ENCODE peak calls at places on chromosomes 11 and 22, in ten cellular contexts. One of them, this sample, is unnamed.

GRCh38 chr11:101336858-101337257 is 207.2 kb upstream of the PGR start:
- DNase-seq in stomach: no peak
- DNase-seq in cardiac fibroblast: no peak
- DNase-seq in astrocyte: no peak
- DNase-seq in psoas muscle: no peak
- DNase-seq in ovary: no peak
- DNase-seq in adrenal gland: no peak
- DNase-seq in heart right ventricle: no peak
- DNase-seq in fibroblast of mammary gland: no peak
- DNase-seq in GM06990: no peak
- DNase-seq in this sample: no peak

GRCh38 chr11:134120921-134121526 is 52.2 kb downstream of the JAM3 start:
- DNase-seq in stomach: no peak
- DNase-seq in cardiac fibroblast: peak; percentile 75
- DNase-seq in astrocyte: peak; percentile 55
- DNase-seq in psoas muscle: no peak
- DNase-seq in ovary: peak; percentile 36
- DNase-seq in adrenal gland: no peak
- DNase-seq in heart right ventricle: no peak
- DNase-seq in fibroblast of mammary gland: peak; percentile 65
- DNase-seq in GM06990: no peak
- DNase-seq in this sample: peak; percentile 66

GRCh38 chr11:72613977-72614376 is 60.2 kb downstream of the PDE2A start:
- DNase-seq in stomach: no peak
- DNase-seq in cardiac fibroblast: no peak
- DNase-seq in astrocyte: no peak
- DNase-seq in psoas muscle: peak; percentile 66
- DNase-seq in ovary: no peak
- DNase-seq in adrenal gland: no peak
- DNase-seq in heart right ventricle: peak; percentile 26
- DNase-seq in fibroblast of mammary gland: no peak
- DNase-seq in GM06990: peak; percentile 52
- DNase-seq in this sample: no peak

GRCh38 chr11:101445761-101446160 is 138.0 kb downstream of the TRPC6 start:
- DNase-seq in stomach: no peak
- DNase-seq in cardiac fibroblast: no peak
- DNase-seq in astrocyte: no peak
- DNase-seq in psoas muscle: no peak
- DNase-seq in ovary: no peak
- DNase-seq in adrenal gland: no peak
- DNase-seq in heart right ventricle: no peak
- DNase-seq in fibroblast of mammary gland: peak; percentile 25
- DNase-seq in GM06990: no peak
- DNase-seq in this sample: no peak

GRCh38 chr11:44264126-44264749 is 45.7 kb downstream of the ALX4 start:
- DNase-seq in stomach: no peak
- DNase-seq in cardiac fibroblast: no peak
- DNase-seq in astrocyte: no peak
- DNase-seq in psoas muscle: no peak
- DNase-seq in ovary: no peak
- DNase-seq in adrenal gland: no peak
- DNase-seq in heart right ventricle: no peak
- DNase-seq in fibroblast of mammary gland: no peak
- DNase-seq in GM06990: no peak
- DNase-seq in this sample: no peak

GRCh38 chr11:65487467-65488272 is 11.2 kb upstream of the MALAT1 start:
- DNase-seq in stomach: peak; percentile 98
- DNase-seq in cardiac fibroblast: peak; percentile 100
- DNase-seq in astrocyte: peak; percentile 100
- DNase-seq in psoas muscle: peak; percentile 97
- DNase-seq in ovary: peak; percentile 99
- DNase-seq in adrenal gland: peak; percentile 100
- DNase-seq in heart right ventricle: peak; percentile 93
- DNase-seq in fibroblast of mammary gland: peak; percentile 100
- DNase-seq in GM06990: peak; percentile 82
- DNase-seq in this sample: peak; percentile 100

GRCh38 chr11:94557391-94557790 is 9.8 kb upstream of the PIWIL4 start:
- DNase-seq in stomach: no peak
- DNase-seq in cardiac fibroblast: no peak
- DNase-seq in astrocyte: peak; percentile 52
- DNase-seq in psoas muscle: no peak
- DNase-seq in ovary: no peak
- DNase-seq in adrenal gland: no peak
- DNase-seq in heart right ventricle: no peak
- DNase-seq in fibroblast of mammary gland: peak; percentile 24
- DNase-seq in GM06990: no peak
- DNase-seq in this sample: no peak

GRCh38 chr22:46361861-46362220 is 26.3 kb downstream of the TRMU start:
- DNase-seq in stomach: no peak
- DNase-seq in cardiac fibroblast: no peak
- DNase-seq in astrocyte: no peak
- DNase-seq in psoas muscle: no peak
- DNase-seq in ovary: no peak
- DNase-seq in adrenal gland: no peak
- DNase-seq in heart right ventricle: no peak
- DNase-seq in fibroblast of mammary gland: no peak
- DNase-seq in GM06990: no peak
- DNase-seq in this sample: no peak

GRCh38 chr22:19983701-19984100 is 32.9 kb downstream of the ARVCF start:
- DNase-seq in stomach: no peak
- DNase-seq in cardiac fibroblast: no peak
- DNase-seq in astrocyte: no peak
- DNase-seq in psoas muscle: peak; percentile 61
- DNase-seq in ovary: no peak
- DNase-seq in adrenal gland: no peak
- DNase-seq in heart right ventricle: peak; percentile 53
- DNase-seq in fibroblast of mammary gland: no peak
- DNase-seq in GM06990: no peak
- DNase-seq in this sample: no peak

GRCh38 chr11:65611758-65612603 is 2.0 kb downstream of the MAP3K11 start:
- DNase-seq in stomach: no peak
- DNase-seq in cardiac fibroblast: peak; percentile 55
- DNase-seq in astrocyte: no peak
- DNase-seq in psoas muscle: no peak
- DNase-seq in ovary: no peak
- DNase-seq in adrenal gland: no peak
- DNase-seq in heart right ventricle: no peak
- DNase-seq in fibroblast of mammary gland: peak; percentile 16
- DNase-seq in GM06990: no peak
- DNase-seq in this sample: no peak

GRCh38 chr11:36131719-36132349 is 157.4 kb downstream of the COMMD9 start:
- DNase-seq in stomach: peak; percentile 30
- DNase-seq in cardiac fibroblast: peak; percentile 81
- DNase-seq in astrocyte: no peak
- DNase-seq in psoas muscle: peak; percentile 57
- DNase-seq in ovary: peak; percentile 76
- DNase-seq in adrenal gland: peak; percentile 50
- DNase-seq in heart right ventricle: peak; percentile 24
- DNase-seq in fibroblast of mammary gland: peak; percentile 67
- DNase-seq in GM06990: no peak
- DNase-seq in this sample: peak; percentile 68

GRCh38 chr11:8092587-8093424 is 11.8 kb downstream of the TUB start:
- DNase-seq in stomach: peak; percentile 68
- DNase-seq in cardiac fibroblast: peak; percentile 77
- DNase-seq in astrocyte: peak; percentile 41
- DNase-seq in psoas muscle: peak; percentile 69
- DNase-seq in ovary: peak; percentile 73
- DNase-seq in adrenal gland: peak; percentile 79
- DNase-seq in heart right ventricle: peak; percentile 52
- DNase-seq in fibroblast of mammary gland: peak; percentile 78
- DNase-seq in GM06990: no peak
- DNase-seq in this sample: peak; percentile 67

GRCh38 chr22:40627612-40628011 is 8.9 kb downstream of the MRTFA start:
- DNase-seq in stomach: no peak
- DNase-seq in cardiac fibroblast: no peak
- DNase-seq in astrocyte: no peak
- DNase-seq in psoas muscle: no peak
- DNase-seq in ovary: no peak
- DNase-seq in adrenal gland: no peak
- DNase-seq in heart right ventricle: no peak
- DNase-seq in fibroblast of mammary gland: no peak
- DNase-seq in GM06990: no peak
- DNase-seq in this sample: no peak

GRCh38 chr11:75635009-75635909 is 33.6 kb downstream of the MAP6 start:
- DNase-seq in stomach: no peak
- DNase-seq in cardiac fibroblast: peak; percentile 56
- DNase-seq in astrocyte: peak; percentile 40
- DNase-seq in psoas muscle: peak; percentile 60
- DNase-seq in ovary: no peak
- DNase-seq in adrenal gland: no peak
- DNase-seq in heart right ventricle: peak; percentile 14
- DNase-seq in fibroblast of mammary gland: peak; percentile 61
- DNase-seq in GM06990: no peak
- DNase-seq in this sample: peak; percentile 28

GRCh38 chr22:44683881-44684280 is 18.1 kb upstream of the PRR5 start:
- DNase-seq in stomach: no peak
- DNase-seq in cardiac fibroblast: no peak
- DNase-seq in astrocyte: no peak
- DNase-seq in psoas muscle: no peak
- DNase-seq in ovary: no peak
- DNase-seq in adrenal gland: no peak
- DNase-seq in heart right ventricle: no peak
- DNase-seq in fibroblast of mammary gland: no peak
- DNase-seq in GM06990: no peak
- DNase-seq in this sample: no peak

GRCh38 chr11:1875093-1875785 is 16.5 kb downstream of the PRR33 start:
- DNase-seq in stomach: no peak
- DNase-seq in cardiac fibroblast: no peak
- DNase-seq in astrocyte: no peak
- DNase-seq in psoas muscle: peak; percentile 77
- DNase-seq in ovary: peak; percentile 15
- DNase-seq in adrenal gland: peak; percentile 45
- DNase-seq in heart right ventricle: peak; percentile 46
- DNase-seq in fibroblast of mammary gland: peak; percentile 35
- DNase-seq in GM06990: no peak
- DNase-seq in this sample: no peak

GRCh38 chr11:110097459-110098012 is 4.3 kb downstream of the ZC3H12C start:
- DNase-seq in stomach: no peak
- DNase-seq in cardiac fibroblast: peak; percentile 16
- DNase-seq in astrocyte: no peak
- DNase-seq in psoas muscle: no peak
- DNase-seq in ovary: no peak
- DNase-seq in adrenal gland: no peak
- DNase-seq in heart right ventricle: no peak
- DNase-seq in fibroblast of mammary gland: peak; percentile 69
- DNase-seq in GM06990: no peak
- DNase-seq in this sample: peak; percentile 32

GRCh38 chr22:28024422-28024888 is 105.4 kb upstream of the PITPNB start:
- DNase-seq in stomach: peak; percentile 11
- DNase-seq in cardiac fibroblast: no peak
- DNase-seq in astrocyte: no peak
- DNase-seq in psoas muscle: peak; percentile 92
- DNase-seq in ovary: no peak
- DNase-seq in adrenal gland: no peak
- DNase-seq in heart right ventricle: no peak
- DNase-seq in fibroblast of mammary gland: no peak
- DNase-seq in GM06990: no peak
- DNase-seq in this sample: no peak

GRCh38 chr22:45602824-45603301 is 68.8 kb upstream of the ATXN10 start:
- DNase-seq in stomach: no peak
- DNase-seq in cardiac fibroblast: peak; percentile 49
- DNase-seq in astrocyte: peak; percentile 45
- DNase-seq in psoas muscle: no peak
- DNase-seq in ovary: no peak
- DNase-seq in adrenal gland: no peak
- DNase-seq in heart right ventricle: no peak
- DNase-seq in fibroblast of mammary gland: peak; percentile 85
- DNase-seq in GM06990: no peak
- DNase-seq in this sample: peak; percentile 56

GRCh38 chr22:22461111-22461510 is 47.4 kb downstream of the ZNF280B start:
- DNase-seq in stomach: no peak
- DNase-seq in cardiac fibroblast: no peak
- DNase-seq in astrocyte: no peak
- DNase-seq in psoas muscle: no peak
- DNase-seq in ovary: no peak
- DNase-seq in adrenal gland: no peak
- DNase-seq in heart right ventricle: no peak
- DNase-seq in fibroblast of mammary gland: no peak
- DNase-seq in GM06990: no peak
- DNase-seq in this sample: no peak
- TF ChIP-seq CTCF in stomach: no peak
- TF ChIP-seq CTCF in cardiac fibroblast: no peak
- TF ChIP-seq CTCF in astrocyte: no peak
- TF ChIP-seq CTCF in psoas muscle: no peak
- TF ChIP-seq CTCF in ovary: no peak
- TF ChIP-seq CTCF in adrenal gland: no peak
- TF ChIP-seq CTCF in heart right ventricle: peak; percentile 1
- TF ChIP-seq CTCF in fibroblast of mammary gland: no peak
- TF ChIP-seq CTCF in GM06990: no peak
- TF ChIP-seq CTCF in this sample: no peak

DNA sequence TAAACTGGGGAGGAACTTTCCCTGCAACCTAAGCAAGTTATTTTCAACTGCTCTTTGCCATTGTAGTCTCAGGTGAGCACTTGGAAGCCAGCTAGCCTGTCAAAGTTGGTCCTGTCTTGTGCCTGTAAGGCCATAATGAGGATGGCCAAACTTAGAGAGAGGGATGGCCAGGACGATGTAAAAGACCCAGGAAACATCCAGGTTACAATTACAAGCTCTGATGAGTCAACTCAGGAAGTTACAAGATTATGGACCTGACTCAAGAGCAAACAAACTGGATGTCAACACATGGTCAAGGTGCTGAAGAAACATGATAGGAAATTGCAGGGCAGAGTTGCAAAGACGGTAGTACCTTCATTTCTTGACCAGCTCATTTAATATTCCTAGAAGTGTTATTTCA is 1.6 kb downstream of the GTPBP1 start:
- DNase-seq in stomach: no peak
- DNase-seq in cardiac fibroblast: peak; percentile 32
- DNase-seq in astrocyte: peak; percentile 42
- DNase-seq in psoas muscle: no peak
- DNase-seq in ovary: no peak
- DNase-seq in adrenal gland: no peak
- DNase-seq in heart right ventricle: no peak
- DNase-seq in fibroblast of mammary gland: peak; percentile 63
- DNase-seq in GM06990: no peak
- DNase-seq in this sample: peak; percentile 68
- H3K4me3 ChIP-seq in stomach: peak overlapping the region; percentile 84
- H3K4me3 ChIP-seq in cardiac fibroblast: peak overlapping the region; percentile 94
- H3K4me3 ChIP-seq in astrocyte: peak overlapping the region; percentile 85
- H3K4me3 ChIP-seq in psoas muscle: peak overlapping the region; percentile 98
- H3K4me3 ChIP-seq in ovary: peak overlapping the region; percentile 89
- H3K4me3 ChIP-seq in adrenal gland: no peak overlapping the region
- H3K4me3 ChIP-seq in heart right ventricle: peak overlapping the region; percentile 98
- H3K4me3 ChIP-seq in fibroblast of mammary gland: peak overlapping the region; percentile 70
- H3K4me3 ChIP-seq in GM06990: peak overlapping the region; percentile 92
- H3K4me3 ChIP-seq in this sample: peak overlapping the region; percentile 83

GRCh38 chr11:13249992-13250391 is 27.6 kb upstream of the BMAL1 start:
- DNase-seq in stomach: no peak
- DNase-seq in cardiac fibroblast: peak; percentile 19
- DNase-seq in astrocyte: no peak
- DNase-seq in psoas muscle: no peak
- DNase-seq in ovary: no peak
- DNase-seq in adrenal gland: no peak
- DNase-seq in heart right ventricle: no peak
- DNase-seq in fibroblast of mammary gland: peak; percentile 26
- DNase-seq in GM06990: no peak
- DNase-seq in this sample: no peak
- TF ChIP-seq CTCF in stomach: no peak
- TF ChIP-seq CTCF in cardiac fibroblast: peak; percentile 38
- TF ChIP-seq CTCF in astrocyte: no peak
- TF ChIP-seq CTCF in psoas muscle: peak; percentile 25
- TF ChIP-seq CTCF in ovary: no peak
- TF ChIP-seq CTCF in adrenal gland: no peak
- TF ChIP-seq CTCF in heart right ventricle: peak; percentile 16
- TF ChIP-seq CTCF in fibroblast of mammary gland: peak; percentile 40
- TF ChIP-seq CTCF in GM06990: no peak
- TF ChIP-seq CTCF in this sample: peak; percentile 27

GRCh38 chr22:48673806-48674500 is 1153.7 kb downstream of the BRD1 start:
- DNase-seq in stomach: no peak
- DNase-seq in cardiac fibroblast: no peak
- DNase-seq in astrocyte: no peak
- DNase-seq in psoas muscle: peak; percentile 35
- DNase-seq in ovary: no peak
- DNase-seq in adrenal gland: no peak
- DNase-seq in heart right ventricle: no peak
- DNase-seq in fibroblast of mammary gland: no peak
- DNase-seq in GM06990: no peak
- DNase-seq in this sample: no peak
- H3K4me3 ChIP-seq in stomach: no peak overlapping the region
- H3K4me3 ChIP-seq in cardiac fibroblast: no peak overlapping the region
- H3K4me3 ChIP-seq in astrocyte: no peak overlapping the region
- H3K4me3 ChIP-seq in psoas muscle: no peak overlapping the region
- H3K4me3 ChIP-seq in ovary: no peak overlapping the region
- H3K4me3 ChIP-seq in adrenal gland: no peak overlapping the region
- H3K4me3 ChIP-seq in heart right ventricle: no peak overlapping the region
- H3K4me3 ChIP-seq in fibroblast of mammary gland: no peak overlapping the region
- H3K4me3 ChIP-seq in GM06990: no peak overlapping the region
- H3K4me3 ChIP-seq in this sample: no peak overlapping the region

This sample was measured in fibroblast of villous mesenchyme.